ENCODE peak calls at places on chromosomes 11 and 22, in eight cellular contexts. J, A, K, F, S, U, X and E are unnamed samples. For H3K4me1, the result is how much of the 10 kb centered on the place peaks cover.

GRCh38 chr11:96567193-96567592 is 177.4 kb downstream of the JRKL start:
- DNase-seq in J (no peak), A (no peak), F (no peak), S (no peak), K (no peak), X (no peak), U (no peak), E (no peak)

GRCh38 chr11:92552942-92553341 is 328.3 kb downstream of the FAT3 start:
- DNase-seq in A (no peak), U (no peak), F (no peak), K (no peak), X (no peak), J (no peak), S (no peak), E (no peak)

GRCh38 chr22:43236401-43237166 is 49.6 kb upstream of the TTLL12 start:
- DNase-seq in X (peak), S (no peak), U (no peak), A (no peak), J (peak), F (no peak), K (peak), E (no peak)

GRCh38 chr11:6458352-6458751 is 15.4 kb downstream of the TRIM3 start:
- DNase-seq in S (no peak), A (no peak), K (no peak), J (no peak), F (no peak), X (no peak), U (no peak), E (no peak)

GRCh38 chr11:66985508-66986177 is 10.5 kb downstream of the C11orf86 start:
- DNase-seq in S (peak), K (no peak), X (peak), F (no peak), U (peak), A (no peak), J (peak), E (peak)

GRCh38 chr22:33272866-33273265 is 214.7 kb upstream of the SYN3 start:
- DNase-seq in S (no peak), K (no peak), J (no peak), U (no peak), F (no peak), X (no peak), A (no peak), E (no peak)

GRCh38 chr11:114131366-114131963 is 72.0 kb downstream of the ZBTB16 start:
- DNase-seq in U (no peak), A (no peak), F (no peak), X (no peak), S (no peak), K (no peak), J (no peak), E (no peak)

GRCh38 chr22:22460635-22461034 is 47.9 kb downstream of the ZNF280B start:
- DNase-seq in S (no peak), X (no peak), A (no peak), J (no peak), U (no peak), F (no peak), K (no peak), E (no peak)

GRCh38 chr11:72350752-72351151 is 83.6 kb downstream of the CLPB start:
- DNase-seq in K (no peak), U (no peak), F (no peak), A (no peak), X (no peak), J (no peak), S (no peak), E (no peak)

GRCh38 chr11:70913715-70914231 is 338.6 kb downstream of the SHANK2 start:
- DNase-seq in K (no peak), A (peak), S (peak), F (peak), J (no peak), X (no peak), U (no peak), E (no peak)

GRCh38 chr11:8110396-8110795 is 29.4 kb downstream of the TUB start:
- DNase-seq in F (no peak), A (no peak), S (no peak), U (no peak), K (no peak), J (no peak), X (no peak), E (no peak)

GRCh38 chr11:2287102-2287501 is 14.6 kb downstream of the C11orf21 start:
- DNase-seq in F (no peak), A (no peak), S (peak), X (peak), K (peak), J (no peak), U (no peak), E (peak)

GRCh38 chr11:131668867-131669780 is 298.7 kb downstream of the NTM start:
- DNase-seq in S (peak), F (peak), U (no peak), X (peak), A (peak), K (no peak), J (no peak), E (no peak)

GRCh38 chr11:134363592-134363991 is 31.8 kb downstream of the GLB1L2 start:
- DNase-seq in A (no peak), J (no peak), X (no peak), U (no peak), S (peak), K (no peak), F (no peak), E (no peak)

GRCh38 chr11:83284501-83285051 is 1.6 kb downstream of the CCDC90B start:
- DNase-seq in X (no peak), F (no peak), U (no peak), A (no peak), J (no peak), S (no peak), K (no peak), E (no peak)

GRCh38 chr11:48124880-48125279 is 91.7 kb upstream of the OR4B1 start:
- DNase-seq in S (no peak), U (no peak), F (no peak), X (no peak), K (no peak), A (no peak), J (no peak), E (no peak)

GRCh38 chr11:26950260-26950719 is 43.6 kb upstream of the FIBIN start:
- DNase-seq in A (no peak), K (no peak), S (no peak), F (peak), U (no peak), X (no peak), J (no peak), E (no peak)

GRCh38 chr22:30290679-30291333 is 1.5 kb upstream of the CASTOR1 start:
- DNase-seq in S (peak), U (peak), K (peak), J (peak), X (peak), A (no peak), F (peak), E (peak)

GRCh38 chr11:100563541-100564280 is 123.4 kb upstream of the ARHGAP42 start:
- DNase-seq in S (no peak), F (no peak), U (no peak), A (no peak), K (no peak), X (no peak), J (no peak), E (no peak)

GRCh38 chr11:121795206-121795605 is 320.8 kb downstream of the BLID start:
- DNase-seq in S (no peak), A (no peak), U (no peak), K (no peak), F (no peak), X (no peak), J (no peak), E (no peak)

GRCh38 chr11:74269161-74269809 is 42.2 kb downstream of the P4HA3 start:
- DNase-seq in K (no peak), U (no peak), X (no peak), F (no peak), J (no peak), S (no peak), A (no peak), E (no peak)

GRCh38 chr11:121489823-121490222 is 37.1 kb upstream of the SORL1-AS1 start:
- DNase-seq in U (no peak), J (no peak), S (no peak), X (no peak), A (peak), K (no peak), F (no peak), E (no peak)

GRCh38 chr11:14258177-14258935 is 100.6 kb downstream of the RRAS2 start:
- DNase-seq in F (peak), J (no peak), A (peak), U (no peak), S (no peak), K (no peak), X (no peak), E (no peak)

GRCh38 chr22:48944433-48944755 is 883.3 kb downstream of the BRD1 start:
- DNase-seq in A (no peak), J (no peak), S (no peak), X (no peak), F (peak), U (no peak), K (no peak), E (peak)

GRCh38 chr22:41070665-41071331 is 21.6 kb upstream of the EP300 start:
- DNase-seq in A (no peak), X (no peak), S (no peak), F (no peak), K (no peak), J (no peak), U (no peak), E (no peak)

DNA sequence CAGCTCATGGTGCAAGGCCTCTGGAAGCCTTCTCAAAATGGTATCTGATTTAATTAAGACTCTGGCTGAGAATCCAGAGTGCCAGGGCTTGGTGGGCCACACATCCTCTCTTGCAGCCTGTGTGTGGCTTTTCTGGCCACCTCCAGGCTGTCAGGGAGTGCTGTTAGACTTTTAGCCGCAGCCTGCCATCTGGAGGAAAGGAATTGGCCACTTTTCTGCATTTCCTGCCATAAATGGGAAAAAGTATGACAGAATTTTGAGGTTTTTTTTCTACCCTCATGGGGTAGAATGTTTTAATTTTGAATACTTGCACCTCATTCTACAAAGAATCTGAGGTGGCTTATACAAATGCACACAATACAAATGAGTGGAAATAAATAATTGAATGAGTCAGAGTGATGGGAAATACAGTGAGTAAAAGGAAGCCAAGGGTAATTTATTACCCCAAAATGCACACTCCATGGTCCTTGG is 218.4 kb downstream of the ADAMTS15 start:
- DNase-seq in U (no peak), S (no peak), J (no peak), F (no peak), A (no peak), X (no peak), K (no peak), E (no peak)
- TF ChIP-seq CTCF in U (no peak), S (no peak), J (no peak), F (no peak), A (peak), X (no peak), K (no peak), E (no peak)

DNA sequence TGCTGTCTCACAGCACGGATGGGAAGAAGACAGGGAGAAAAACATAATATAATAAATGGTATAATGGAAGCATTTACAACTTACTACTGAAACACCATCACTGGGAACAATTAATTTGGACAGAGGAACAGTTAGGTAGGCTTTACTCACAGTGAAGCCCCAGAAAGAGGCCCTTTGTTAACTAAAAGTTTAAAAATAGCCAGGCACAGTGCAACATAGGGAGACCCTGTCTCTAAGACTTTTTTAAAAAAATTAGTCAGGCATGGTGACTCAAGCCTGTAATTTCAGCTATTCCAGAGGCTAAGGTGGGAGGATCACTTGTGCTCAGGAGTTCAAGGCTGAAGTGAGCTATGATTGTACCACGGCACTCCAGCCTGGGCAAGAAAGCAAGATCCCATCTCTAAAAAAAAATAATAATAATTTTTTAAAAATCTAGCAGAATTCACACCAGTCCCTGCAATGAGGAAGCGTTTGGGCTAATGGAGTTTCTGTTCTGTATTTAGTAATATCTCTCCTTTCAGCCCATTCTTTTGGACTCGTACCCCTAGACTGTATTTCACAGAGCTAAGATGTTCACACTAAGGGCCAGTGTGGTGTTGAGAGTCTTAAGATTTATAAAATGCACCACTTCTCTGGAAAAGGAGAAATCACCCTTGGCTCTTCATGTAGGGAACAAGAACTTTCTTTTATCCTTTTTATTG is 275.5 kb downstream of the SOX6 start:
- DNase-seq in S (no peak), F (no peak), J (no peak), X (no peak), U (no peak), K (no peak), A (no peak), E (no peak)
- H3K4me3 ChIP-seq in S (no peak), F (no peak), J (no peak), X (no peak), U (no peak), K (no peak), A (no peak), E (no peak)

DNA sequence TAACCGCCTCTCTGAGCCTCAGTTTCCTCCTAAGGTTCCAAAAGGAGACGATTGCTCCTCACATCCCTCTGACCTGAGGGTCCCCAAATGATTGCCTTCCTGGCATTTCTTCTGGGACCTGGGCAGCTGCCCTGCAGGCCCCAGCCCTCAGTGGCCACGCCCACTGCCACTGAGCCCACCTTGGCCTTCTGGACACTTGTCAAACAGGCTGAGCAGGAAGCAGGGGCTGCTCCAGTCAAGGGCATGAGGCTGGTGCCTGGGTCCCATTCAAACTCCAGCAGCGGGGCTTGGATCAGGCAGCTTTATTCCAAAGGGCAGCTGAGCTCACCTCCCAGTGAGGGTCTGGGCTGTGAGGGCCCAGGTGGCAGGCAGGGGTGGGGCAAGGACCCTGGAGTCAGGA is 13.6 kb downstream of the KCTD17 start:
- DNase-seq in S (no peak), X (no peak), J (no peak), F (no peak), K (no peak), U (no peak), A (no peak), E (no peak)
- H3K4me1 ChIP-seq in S (under half), X (under half), J (under half), F (under half), K (under half), U (under half), A (under half), E (under half)

GRCh38 chr11:130448416-130449068 is at the start of gene ADAMTS15:
- DNase-seq in A (peak), U (peak), K (peak), F (peak), S (peak), X (peak), J (peak), E (peak)
- TF ChIP-seq CTCF in A (no peak), U (no peak), K (no peak), F (no peak), S (no peak), X (no peak), J (no peak), E (no peak)

GRCh38 chr22:28759861-28760560 is 12.5 kb upstream of the CCDC117 start:
- DNase-seq in F (no peak), U (no peak), J (no peak), S (no peak), A (no peak), X (no peak), K (no peak), E (no peak)
- H3K4me3 ChIP-seq in F (no peak), U (no peak), J (no peak), S (no peak), A (peak), X (no peak), K (no peak), E (no peak)